ENCODE peak calls at places on chromosomes 3 and 15, in four cellular contexts. F, O, C and D are unnamed samples.
A peak's percentile ranks its signal among the peaks of the same experiment; 100 is the strongest.

GRCh38 chr3:7638103-7638502 is 777.2 kb downstream of the GRM7 start:
- DNase-seq in O (no peak), C (no peak), F (no peak), D (no peak)

GRCh38 chr3:16667633-16668032 is 62.4 kb upstream of the DAZL start:
- DNase-seq in O (no peak), C (no peak), F (no peak), D (no peak)

GRCh38 chr15:80404057-80404718 is at the start of gene ARNT2:
- DNase-seq in C (no peak), F (no peak), O (peak; percentile 60), D (no peak)

GRCh38 chr3:44960387-44961026 is 15.5 kb downstream of the ZDHHC3 start:
- DNase-seq in C (peak; percentile 84), F (no peak), O (no peak), D (peak; percentile 13)

GRCh38 chr3:100032262-100032661 is 82.0 kb downstream of the FILIP1L start:
- DNase-seq in F (no peak), C (peak; percentile 72), O (no peak), D (peak; percentile 87)

GRCh38 chr3:149967067-149967685 is 3.5 kb downstream of the PFN2 start:
- DNase-seq in O (peak; percentile 46), C (peak; percentile 73), F (no peak), D (peak; percentile 75)

GRCh38 chr3:194577985-194578905 is 55.0 kb downstream of the TMEM44 start:
- DNase-seq in F (no peak), C (peak; percentile 96), O (peak; percentile 78), D (peak; percentile 93)

GRCh38 chr3:66153471-66153870 is 67.3 kb upstream of the SLC25A26 start:
- DNase-seq in C (no peak), O (no peak), F (no peak), D (peak; percentile 6)

GRCh38 chr3:32420138-32420981 is 28.7 kb downstream of the CMTM7 start:
- DNase-seq in C (no peak), O (peak; percentile 55), F (no peak), D (peak; percentile 48)

GRCh38 chr3:124118397-124118796 is 126.5 kb upstream of the ROPN1 start:
- DNase-seq in C (peak; percentile 67), O (no peak), F (no peak), D (no peak)

GRCh38 chr15:41017051-41017735 is 63.9 kb downstream of the CHAC1 start:
- DNase-seq in C (peak; percentile 13), F (no peak), O (no peak), D (peak; percentile 14)

GRCh38 chr3:24197809-24198208 is 252.7 kb downstream of the NR1D2 start:
- DNase-seq in C (no peak), O (no peak), F (no peak), D (no peak)

DNA sequence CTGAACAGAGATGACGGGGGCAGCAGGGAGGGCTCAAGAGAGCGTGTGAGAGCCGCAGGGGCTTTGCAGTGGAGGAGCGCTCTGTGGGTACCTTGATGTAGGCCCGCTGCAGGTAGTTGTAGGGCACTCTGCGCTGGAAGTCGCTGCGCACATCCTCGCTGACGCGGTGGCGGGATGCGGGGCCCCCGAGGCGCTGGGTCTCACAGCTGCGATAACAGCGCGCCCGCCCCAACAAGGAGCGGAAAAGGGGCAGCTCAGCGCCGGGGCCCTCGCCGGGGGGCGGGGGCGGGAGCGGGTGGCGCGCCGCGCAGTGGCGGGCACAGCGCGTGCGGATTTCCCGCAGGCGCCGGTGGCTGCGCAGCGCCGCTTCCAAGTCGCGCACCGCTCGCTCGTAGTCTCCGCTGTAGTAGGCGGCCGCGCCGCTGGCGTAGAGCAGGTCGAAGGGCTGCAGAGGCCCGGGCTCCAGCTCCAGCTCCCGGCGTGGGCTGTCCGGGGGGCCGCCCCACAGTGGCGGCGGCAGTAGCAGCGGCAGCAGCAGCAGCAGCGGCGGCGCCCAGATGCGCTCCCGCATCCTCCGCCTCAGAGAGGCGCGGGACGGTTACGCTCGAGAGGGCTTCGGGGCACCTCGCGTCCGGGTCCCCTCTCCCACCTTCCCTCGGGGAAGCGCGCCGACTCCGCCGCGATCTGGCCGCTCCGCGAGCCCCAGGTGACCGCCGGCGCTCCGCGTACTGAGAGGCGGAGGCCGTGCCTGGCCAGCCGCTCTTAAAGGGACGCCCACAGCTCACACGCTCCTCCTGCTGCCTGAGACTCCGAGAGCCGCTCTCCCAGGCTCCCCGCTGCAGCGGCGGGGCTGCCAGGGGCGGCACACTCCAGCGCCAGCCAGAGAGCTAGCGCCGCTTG is at the start of gene P3H2:
- DNase-seq in C (peak; percentile 87), F (peak; percentile 84), O (peak; percentile 96), D (peak; percentile 92)
- TF ChIP-seq CTCF in C (peak; percentile 41), F (peak; percentile 71), O (peak; percentile 58), D (peak; percentile 48)

GRCh38 chr3:13762931-13763330 is 116.9 kb downstream of the WNT7A start:
- DNase-seq in O (no peak), F (no peak), C (no peak), D (no peak)
- TF ChIP-seq CTCF in O (no peak), F (no peak), C (no peak), D (no peak)

GRCh38 chr15:63968122-63968524 is 78.2 kb downstream of the DAPK2 start:
- DNase-seq in F (no peak), C (no peak), O (no peak), D (no peak)
- TF ChIP-seq CTCF in F (no peak), C (no peak), O (no peak), D (no peak)

GRCh38 chr3:177905173-177905894 is 630.9 kb upstream of the KCNMB2 start:
- DNase-seq in O (no peak), C (peak; percentile 75), F (no peak), D (peak; percentile 83)

GRCh38 chr3:177904661-177905060 is 631.6 kb upstream of the KCNMB2 start:
- DNase-seq in C (peak; percentile 21), O (no peak), F (no peak), D (peak; percentile 26)

GRCh38 chr3:177906573-177907229 is 629.5 kb upstream of the KCNMB2 start:
- DNase-seq in C (no peak), O (no peak), F (no peak), D (peak; percentile 9)

GRCh38 chr3:177905895-177906511 is 630.2 kb upstream of the KCNMB2 start:
- DNase-seq in F (no peak), C (peak; percentile 76), O (no peak), D (peak; percentile 84)
- TF ChIP-seq CTCF in F (no peak), C (peak; percentile 27), O (no peak), D (peak; percentile 28)

GRCh38 chr15:28096720-28097431 is 2.2 kb downstream of the OCA2 start:
- DNase-seq in O (peak; percentile 57), F (no peak), C (no peak), D (no peak)
- TF ChIP-seq CTCF in O (no peak), F (no peak), C (no peak), D (no peak)

GRCh38 chr3:137924628-137925027 is 85.3 kb upstream of the CLDN18 start:
- DNase-seq in C (no peak), F (no peak), O (no peak), D (no peak)
- TF ChIP-seq CTCF in C (no peak), F (no peak), O (no peak), D (no peak)

GRCh38 chr3:156642750-156643728 is 31.4 kb upstream of the TIPARP start:
- DNase-seq in C (no peak), F (no peak), O (no peak), D (peak; percentile 33)
- TF ChIP-seq CTCF in C (no peak), F (no peak), O (no peak), D (no peak)

DNA sequence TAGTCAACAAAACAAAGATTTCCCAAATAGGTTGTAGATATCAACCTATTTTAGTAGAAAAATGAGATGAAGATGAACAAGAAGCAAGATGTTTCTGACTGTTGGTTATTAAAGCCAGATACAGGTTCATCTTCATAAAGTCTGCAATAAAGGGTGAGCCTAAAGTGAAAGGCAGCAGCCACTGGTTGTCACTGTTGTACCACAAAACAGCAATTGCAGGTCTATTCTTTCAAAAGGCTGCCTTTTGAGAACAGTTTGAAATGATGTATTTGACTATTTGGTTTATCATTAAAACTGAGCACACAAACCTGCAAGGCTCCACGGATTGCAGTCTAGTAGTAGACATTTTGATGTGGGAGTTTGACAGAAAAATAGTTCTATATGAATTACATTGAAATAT is 543.4 kb downstream of the GBE1 start:
- DNase-seq in C (peak; percentile 31), O (peak; percentile 44), F (no peak), D (peak; percentile 68)
- TF ChIP-seq CTCF in C (peak; percentile 46), O (peak; percentile 67), F (no peak), D (peak; percentile 67)